ENCODE peak calls at places on chromosome 6, in six cellular contexts. One of them, this sample, is unnamed.

GRCh38 chr6:364609-365540 is 26.7 kb upstream of the IRF4 start:
- DNase-seq in stimulated activated CD8-positive, alpha-beta memory T cell treated with anti-CD3 and anti-CD28 coated beads, Interleukin-7, amount 100 ng/mL, for 1 hour: no peak
- DNase-seq in HFF-Myc: no peak
- DNase-seq in lung: no peak
- DNase-seq in HEK293T: no peak
- DNase-seq in activated CD4-positive, alpha-beta T cell treated with anti-CD3 and anti-CD28 coated beads, Interleukin-2, amount 50 U/mL, for 1 hour: no peak
- DNase-seq in this sample: no peak

GRCh38 chr6:118594877-118595276 is 46.8 kb downstream of the PLN start:
- DNase-seq in HEK293T: no peak
- DNase-seq in activated CD4-positive, alpha-beta T cell treated with anti-CD3 and anti-CD28 coated beads, Interleukin-2, amount 50 U/mL, for 1 hour: no peak
- DNase-seq in lung: no peak
- DNase-seq in HFF-Myc: no peak
- DNase-seq in stimulated activated CD8-positive, alpha-beta memory T cell treated with anti-CD3 and anti-CD28 coated beads, Interleukin-7, amount 100 ng/mL, for 1 hour: no peak
- DNase-seq in this sample: no peak

GRCh38 chr6:33962186-33962585 is 158.4 kb upstream of the MLN start:
- DNase-seq in activated CD4-positive, alpha-beta T cell treated with anti-CD3 and anti-CD28 coated beads, Interleukin-2, amount 50 U/mL, for 1 hour: no peak
- DNase-seq in HFF-Myc: no peak
- DNase-seq in lung: no peak
- DNase-seq in stimulated activated CD8-positive, alpha-beta memory T cell treated with anti-CD3 and anti-CD28 coated beads, Interleukin-7, amount 100 ng/mL, for 1 hour: no peak
- DNase-seq in HEK293T: no peak
- DNase-seq in this sample: no peak

GRCh38 chr6:142013286-142013685 is 119.4 kb upstream of the GJE1 start:
- DNase-seq in HFF-Myc: peak
- DNase-seq in HEK293T: no peak
- DNase-seq in activated CD4-positive, alpha-beta T cell treated with anti-CD3 and anti-CD28 coated beads, Interleukin-2, amount 50 U/mL, for 1 hour: no peak
- DNase-seq in stimulated activated CD8-positive, alpha-beta memory T cell treated with anti-CD3 and anti-CD28 coated beads, Interleukin-7, amount 100 ng/mL, for 1 hour: no peak
- DNase-seq in lung: no peak
- DNase-seq in this sample: no peak

GRCh38 chr6:137467211-137467610 is 27.0 kb downstream of the OLIG3 start:
- DNase-seq in HEK293T: no peak
- DNase-seq in lung: no peak
- DNase-seq in HFF-Myc: no peak
- DNase-seq in stimulated activated CD8-positive, alpha-beta memory T cell treated with anti-CD3 and anti-CD28 coated beads, Interleukin-7, amount 100 ng/mL, for 1 hour: no peak
- DNase-seq in activated CD4-positive, alpha-beta T cell treated with anti-CD3 and anti-CD28 coated beads, Interleukin-2, amount 50 U/mL, for 1 hour: no peak
- DNase-seq in this sample: no peak

GRCh38 chr6:157898169-157898568 is 75.1 kb downstream of the SNX9 start:
- DNase-seq in lung: no peak
- DNase-seq in stimulated activated CD8-positive, alpha-beta memory T cell treated with anti-CD3 and anti-CD28 coated beads, Interleukin-7, amount 100 ng/mL, for 1 hour: no peak
- DNase-seq in HEK293T: no peak
- DNase-seq in activated CD4-positive, alpha-beta T cell treated with anti-CD3 and anti-CD28 coated beads, Interleukin-2, amount 50 U/mL, for 1 hour: peak
- DNase-seq in HFF-Myc: no peak
- DNase-seq in this sample: no peak

GRCh38 chr6:122753688-122754056 is 25.8 kb upstream of the FABP7 start:
- DNase-seq in lung: peak
- DNase-seq in HEK293T: no peak
- DNase-seq in stimulated activated CD8-positive, alpha-beta memory T cell treated with anti-CD3 and anti-CD28 coated beads, Interleukin-7, amount 100 ng/mL, for 1 hour: no peak
- DNase-seq in activated CD4-positive, alpha-beta T cell treated with anti-CD3 and anti-CD28 coated beads, Interleukin-2, amount 50 U/mL, for 1 hour: no peak
- DNase-seq in HFF-Myc: no peak
- DNase-seq in this sample: no peak

GRCh38 chr6:136738178-136739057 is 53.9 kb downstream of the MAP3K5 start:
- DNase-seq in lung: no peak
- DNase-seq in HEK293T: no peak
- DNase-seq in HFF-Myc: no peak
- DNase-seq in stimulated activated CD8-positive, alpha-beta memory T cell treated with anti-CD3 and anti-CD28 coated beads, Interleukin-7, amount 100 ng/mL, for 1 hour: no peak
- DNase-seq in activated CD4-positive, alpha-beta T cell treated with anti-CD3 and anti-CD28 coated beads, Interleukin-2, amount 50 U/mL, for 1 hour: no peak
- DNase-seq in this sample: no peak

GRCh38 chr6:14664112-14664592 is 546.6 kb downstream of the CD83 start:
- DNase-seq in stimulated activated CD8-positive, alpha-beta memory T cell treated with anti-CD3 and anti-CD28 coated beads, Interleukin-7, amount 100 ng/mL, for 1 hour: no peak
- DNase-seq in lung: no peak
- DNase-seq in activated CD4-positive, alpha-beta T cell treated with anti-CD3 and anti-CD28 coated beads, Interleukin-2, amount 50 U/mL, for 1 hour: peak
- DNase-seq in HFF-Myc: no peak
- DNase-seq in HEK293T: no peak
- DNase-seq in this sample: no peak

GRCh38 chr6:134503542-134504281 is 185.8 kb upstream of the SGK1 start:
- DNase-seq in lung: no peak
- DNase-seq in HEK293T: no peak
- DNase-seq in activated CD4-positive, alpha-beta T cell treated with anti-CD3 and anti-CD28 coated beads, Interleukin-2, amount 50 U/mL, for 1 hour: no peak
- DNase-seq in stimulated activated CD8-positive, alpha-beta memory T cell treated with anti-CD3 and anti-CD28 coated beads, Interleukin-7, amount 100 ng/mL, for 1 hour: no peak
- DNase-seq in HFF-Myc: no peak
- DNase-seq in this sample: no peak

GRCh38 chr6:22024973-22025467 is 271.8 kb downstream of the PRL start:
- DNase-seq in HFF-Myc: no peak
- DNase-seq in stimulated activated CD8-positive, alpha-beta memory T cell treated with anti-CD3 and anti-CD28 coated beads, Interleukin-7, amount 100 ng/mL, for 1 hour: no peak
- DNase-seq in lung: no peak
- DNase-seq in HEK293T: no peak
- DNase-seq in activated CD4-positive, alpha-beta T cell treated with anti-CD3 and anti-CD28 coated beads, Interleukin-2, amount 50 U/mL, for 1 hour: no peak
- DNase-seq in this sample: no peak

GRCh38 chr6:43274916-43275597 is 23.0 kb upstream of the SLC22A7 start:
- DNase-seq in HFF-Myc: no peak
- DNase-seq in stimulated activated CD8-positive, alpha-beta memory T cell treated with anti-CD3 and anti-CD28 coated beads, Interleukin-7, amount 100 ng/mL, for 1 hour: no peak
- DNase-seq in HEK293T: no peak
- DNase-seq in lung: no peak
- DNase-seq in activated CD4-positive, alpha-beta T cell treated with anti-CD3 and anti-CD28 coated beads, Interleukin-2, amount 50 U/mL, for 1 hour: peak
- DNase-seq in this sample: no peak

GRCh38 chr6:20830576-20830975 is 296.3 kb downstream of the CDKAL1 start:
- DNase-seq in stimulated activated CD8-positive, alpha-beta memory T cell treated with anti-CD3 and anti-CD28 coated beads, Interleukin-7, amount 100 ng/mL, for 1 hour: no peak
- DNase-seq in activated CD4-positive, alpha-beta T cell treated with anti-CD3 and anti-CD28 coated beads, Interleukin-2, amount 50 U/mL, for 1 hour: no peak
- DNase-seq in HFF-Myc: no peak
- DNase-seq in lung: no peak
- DNase-seq in HEK293T: no peak
- DNase-seq in this sample: no peak

GRCh38 chr6:168007592-168008338 is 10.3 kb downstream of the KIF25 start:
- DNase-seq in activated CD4-positive, alpha-beta T cell treated with anti-CD3 and anti-CD28 coated beads, Interleukin-2, amount 50 U/mL, for 1 hour: no peak
- DNase-seq in stimulated activated CD8-positive, alpha-beta memory T cell treated with anti-CD3 and anti-CD28 coated beads, Interleukin-7, amount 100 ng/mL, for 1 hour: no peak
- DNase-seq in lung: peak
- DNase-seq in HEK293T: no peak
- DNase-seq in HFF-Myc: peak
- DNase-seq in this sample: no peak

GRCh38 chr6:40325041-40325440 is 262.1 kb downstream of the LRFN2 start:
- DNase-seq in HFF-Myc: no peak
- DNase-seq in lung: no peak
- DNase-seq in HEK293T: no peak
- DNase-seq in stimulated activated CD8-positive, alpha-beta memory T cell treated with anti-CD3 and anti-CD28 coated beads, Interleukin-7, amount 100 ng/mL, for 1 hour: no peak
- DNase-seq in activated CD4-positive, alpha-beta T cell treated with anti-CD3 and anti-CD28 coated beads, Interleukin-2, amount 50 U/mL, for 1 hour: no peak
- DNase-seq in this sample: no peak

GRCh38 chr6:139821669-139822223 is 447.3 kb upstream of the CITED2 start:
- DNase-seq in HFF-Myc: no peak
- DNase-seq in lung: no peak
- DNase-seq in activated CD4-positive, alpha-beta T cell treated with anti-CD3 and anti-CD28 coated beads, Interleukin-2, amount 50 U/mL, for 1 hour: no peak
- DNase-seq in stimulated activated CD8-positive, alpha-beta memory T cell treated with anti-CD3 and anti-CD28 coated beads, Interleukin-7, amount 100 ng/mL, for 1 hour: no peak
- DNase-seq in HEK293T: no peak
- DNase-seq in this sample: no peak

GRCh38 chr6:150290429-150290828 is 78.4 kb upstream of the IYD start:
- DNase-seq in HFF-Myc: no peak
- DNase-seq in HEK293T: no peak
- DNase-seq in activated CD4-positive, alpha-beta T cell treated with anti-CD3 and anti-CD28 coated beads, Interleukin-2, amount 50 U/mL, for 1 hour: no peak
- DNase-seq in stimulated activated CD8-positive, alpha-beta memory T cell treated with anti-CD3 and anti-CD28 coated beads, Interleukin-7, amount 100 ng/mL, for 1 hour: no peak
- DNase-seq in lung: no peak
- DNase-seq in this sample: no peak

GRCh38 chr6:44045672-44046015 is 81.6 kb downstream of the MRPL14 start:
- DNase-seq in HFF-Myc: no peak
- DNase-seq in HEK293T: no peak
- DNase-seq in stimulated activated CD8-positive, alpha-beta memory T cell treated with anti-CD3 and anti-CD28 coated beads, Interleukin-7, amount 100 ng/mL, for 1 hour: no peak
- DNase-seq in activated CD4-positive, alpha-beta T cell treated with anti-CD3 and anti-CD28 coated beads, Interleukin-2, amount 50 U/mL, for 1 hour: no peak
- DNase-seq in lung: no peak
- DNase-seq in this sample: no peak

GRCh38 chr6:25279748-25280616 is 808 bp downstream of the CARMIL1 start:
- DNase-seq in HEK293T: peak
- DNase-seq in stimulated activated CD8-positive, alpha-beta memory T cell treated with anti-CD3 and anti-CD28 coated beads, Interleukin-7, amount 100 ng/mL, for 1 hour: no peak
- DNase-seq in activated CD4-positive, alpha-beta T cell treated with anti-CD3 and anti-CD28 coated beads, Interleukin-2, amount 50 U/mL, for 1 hour: peak
- DNase-seq in lung: no peak
- DNase-seq in HFF-Myc: no peak
- DNase-seq in this sample: no peak

GRCh38 chr6:20600831-20601230 is 66.6 kb downstream of the CDKAL1 start:
- DNase-seq in lung: no peak
- DNase-seq in stimulated activated CD8-positive, alpha-beta memory T cell treated with anti-CD3 and anti-CD28 coated beads, Interleukin-7, amount 100 ng/mL, for 1 hour: no peak
- DNase-seq in HFF-Myc: no peak
- DNase-seq in activated CD4-positive, alpha-beta T cell treated with anti-CD3 and anti-CD28 coated beads, Interleukin-2, amount 50 U/mL, for 1 hour: no peak
- DNase-seq in HEK293T: no peak
- DNase-seq in this sample: no peak

GRCh38 chr6:1013656-1014430 is 298.1 kb upstream of the FOXQ1 start:
- DNase-seq in stimulated activated CD8-positive, alpha-beta memory T cell treated with anti-CD3 and anti-CD28 coated beads, Interleukin-7, amount 100 ng/mL, for 1 hour: no peak
- DNase-seq in activated CD4-positive, alpha-beta T cell treated with anti-CD3 and anti-CD28 coated beads, Interleukin-2, amount 50 U/mL, for 1 hour: no peak
- DNase-seq in lung: no peak
- DNase-seq in HEK293T: no peak
- DNase-seq in HFF-Myc: no peak
- DNase-seq in this sample: no peak

GRCh38 chr6:113049190-113049589 is 702.1 kb downstream of the RFPL4B start:
- DNase-seq in HEK293T: no peak
- DNase-seq in stimulated activated CD8-positive, alpha-beta memory T cell treated with anti-CD3 and anti-CD28 coated beads, Interleukin-7, amount 100 ng/mL, for 1 hour: no peak
- DNase-seq in HFF-Myc: no peak
- DNase-seq in activated CD4-positive, alpha-beta T cell treated with anti-CD3 and anti-CD28 coated beads, Interleukin-2, amount 50 U/mL, for 1 hour: no peak
- DNase-seq in lung: no peak
- DNase-seq in this sample: no peak

GRCh38 chr6:163466839-163467390 is 52.4 kb downstream of the QKI start:
- DNase-seq in HFF-Myc: no peak
- DNase-seq in lung: no peak
- DNase-seq in stimulated activated CD8-positive, alpha-beta memory T cell treated with anti-CD3 and anti-CD28 coated beads, Interleukin-7, amount 100 ng/mL, for 1 hour: no peak
- DNase-seq in HEK293T: no peak
- DNase-seq in activated CD4-positive, alpha-beta T cell treated with anti-CD3 and anti-CD28 coated beads, Interleukin-2, amount 50 U/mL, for 1 hour: no peak
- DNase-seq in this sample: no peak

GRCh38 chr6:17945575-17945974 is 41.9 kb downstream of the KIF13A start:
- DNase-seq in HEK293T: no peak
- DNase-seq in stimulated activated CD8-positive, alpha-beta memory T cell treated with anti-CD3 and anti-CD28 coated beads, Interleukin-7, amount 100 ng/mL, for 1 hour: no peak
- DNase-seq in activated CD4-positive, alpha-beta T cell treated with anti-CD3 and anti-CD28 coated beads, Interleukin-2, amount 50 U/mL, for 1 hour: no peak
- DNase-seq in lung: no peak
- DNase-seq in HFF-Myc: no peak
- DNase-seq in this sample: no peak

GRCh38 chr6:165031491-165031890 is 277.9 kb downstream of the C6orf118 start:
- DNase-seq in lung: no peak
- DNase-seq in activated CD4-positive, alpha-beta T cell treated with anti-CD3 and anti-CD28 coated beads, Interleukin-2, amount 50 U/mL, for 1 hour: no peak
- DNase-seq in HFF-Myc: no peak
- DNase-seq in stimulated activated CD8-positive, alpha-beta memory T cell treated with anti-CD3 and anti-CD28 coated beads, Interleukin-7, amount 100 ng/mL, for 1 hour: no peak
- DNase-seq in HEK293T: no peak
- DNase-seq in this sample: no peak

GRCh38 chr6:35312076-35312762 is 14.6 kb downstream of the DEF6 start:
- DNase-seq in HFF-Myc: no peak
- DNase-seq in stimulated activated CD8-positive, alpha-beta memory T cell treated with anti-CD3 and anti-CD28 coated beads, Interleukin-7, amount 100 ng/mL, for 1 hour: no peak
- DNase-seq in lung: no peak
- DNase-seq in activated CD4-positive, alpha-beta T cell treated with anti-CD3 and anti-CD28 coated beads, Interleukin-2, amount 50 U/mL, for 1 hour: no peak
- DNase-seq in HEK293T: no peak
- DNase-seq in this sample: no peak

GRCh38 chr6:7424967-7425807 is 35.6 kb downstream of the RIOK1 start:
- DNase-seq in lung: no peak
- DNase-seq in HEK293T: peak
- DNase-seq in activated CD4-positive, alpha-beta T cell treated with anti-CD3 and anti-CD28 coated beads, Interleukin-2, amount 50 U/mL, for 1 hour: no peak
- DNase-seq in HFF-Myc: no peak
- DNase-seq in stimulated activated CD8-positive, alpha-beta memory T cell treated with anti-CD3 and anti-CD28 coated beads, Interleukin-7, amount 100 ng/mL, for 1 hour: no peak
- DNase-seq in this sample: no peak

This sample was measured in cortex of kidney.